ENCODE peak calls at places on chromosome 20, in six cellular contexts. W is tibial nerve, A is lower lobe of right lung, V is GM23248, U is sigmoid colon, X is neuronal stem cell. F is an unnamed sample.

GRCh38 chr20:46959081-46959692 is 64.5 kb downstream of the EYA2 start:
- DNase-seq in U (no peak), V (peak; percentile 95), A (no peak), X (no peak), W (no peak), F (no peak)

GRCh38 chr20:37901280-37901666 is 1.7 kb upstream of the VSTM2L start:
- DNase-seq in V (peak; percentile 48), X (no peak), W (no peak), U (no peak), A (no peak), F (no peak)

GRCh38 chr20:34861386-34862084 is 11.1 kb downstream of the GGT7 start:
- DNase-seq in V (no peak), U (no peak), W (no peak), A (peak; percentile 78), X (no peak), F (peak; percentile 74)

GRCh38 chr20:62474585-62475026 is 1.2 kb downstream of the GATA5 start:
- DNase-seq in W (no peak), X (no peak), U (no peak), V (no peak), A (no peak), F (no peak)

GRCh38 chr20:38231786-38232130 is 28.8 kb downstream of the KIAA1755 start:
- DNase-seq in A (no peak), U (peak; percentile 89), W (no peak), X (no peak), V (peak; percentile 64), F (no peak)

GRCh38 chr20:58017970-58018530 is 210.4 kb downstream of the ANKRD60 start:
- DNase-seq in X (no peak), U (no peak), A (no peak), V (no peak), W (no peak), F (no peak)

GRCh38 chr20:53149184-53149651 is 177.1 kb downstream of the TSHZ2 start:
- DNase-seq in W (no peak), V (no peak), U (no peak), A (no peak), X (no peak), F (no peak)

GRCh38 chr20:50153153-50153499 is 397 bp downstream of the PEDS1 start:
- DNase-seq in U (peak; percentile 82), W (no peak), A (no peak), X (no peak), V (peak; percentile 43), F (no peak)

GRCh38 chr20:62964700-62965099 is 12.2 kb downstream of the SLC17A9 start:
- DNase-seq in W (no peak), U (no peak), V (no peak), X (no peak), A (no peak), F (no peak)

GRCh38 chr20:54221996-54222890 is 14.4 kb downstream of the PFDN4 start:
- DNase-seq in A (no peak), X (no peak), V (peak; percentile 17), U (no peak), W (no peak), F (no peak)

GRCh38 chr20:31972481-31973386 is 4.8 kb downstream of the XKR7 start:
- DNase-seq in W (no peak), A (no peak), U (no peak), X (no peak), V (peak; percentile 21), F (no peak)

GRCh38 chr20:2508631-2509467 is at the start of gene ZNF343:
- DNase-seq in W (peak; percentile 56), U (peak; percentile 89), A (peak; percentile 85), V (peak; percentile 94), X (peak; percentile 76), F (peak; percentile 75)

GRCh38 chr20:53750827-53751393 is 157.3 kb upstream of the ZNF217 start:
- DNase-seq in V (peak; percentile 83), W (no peak), A (no peak), X (no peak), U (peak; percentile 73), F (no peak)

GRCh38 chr20:10306440-10307358 is 88.1 kb downstream of the SNAP25 start:
- DNase-seq in A (no peak), U (no peak), V (peak; percentile 73), X (no peak), W (no peak), F (no peak)

GRCh38 chr20:10312111-10312510 is 93.5 kb downstream of the SNAP25 start:
- DNase-seq in W (no peak), A (no peak), X (no peak), V (peak; percentile 42), U (no peak), F (no peak)

GRCh38 chr20:10307359-10307735 is 88.7 kb downstream of the SNAP25 start:
- DNase-seq in A (no peak), U (no peak), X (no peak), V (peak; percentile 19), W (no peak), F (no peak)

GRCh38 chr20:10308652-10309051 is 90.0 kb downstream of the SNAP25 start:
- DNase-seq in U (no peak), W (no peak), A (no peak), V (no peak), X (no peak), F (no peak)

DNA sequence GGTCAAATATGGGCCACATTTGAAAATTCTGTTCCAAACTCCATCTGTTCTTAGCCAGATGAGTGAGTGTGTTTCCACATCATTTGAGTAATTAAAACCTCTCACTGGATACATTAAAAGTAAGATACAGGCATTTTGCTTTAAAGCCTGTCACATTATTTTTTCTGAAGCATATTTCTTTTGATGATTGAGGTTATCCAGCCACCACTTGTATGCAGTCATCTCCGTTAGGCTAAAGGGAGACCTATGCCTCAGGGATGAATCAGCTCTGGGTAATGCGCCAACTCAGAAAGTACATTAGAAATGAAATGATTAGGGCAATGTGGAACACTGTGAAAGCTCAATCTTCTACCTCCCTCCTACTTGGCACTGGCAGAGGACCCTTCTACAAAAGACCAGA is 90.7 kb downstream of the SNAP25 start:
- DNase-seq in W (no peak), U (no peak), V (peak; percentile 89), A (no peak), X (no peak), F (no peak)
- H3K4me1 ChIP-seq in W (no peaks in the 10 kb centered on the region), U (no peaks in the 10 kb centered on the region), V (peaks cover 58% of the 10 kb centered on the region), A (no peaks in the 10 kb centered on the region), X (no peaks in the 10 kb centered on the region), F (no peaks in the 10 kb centered on the region)

DNA sequence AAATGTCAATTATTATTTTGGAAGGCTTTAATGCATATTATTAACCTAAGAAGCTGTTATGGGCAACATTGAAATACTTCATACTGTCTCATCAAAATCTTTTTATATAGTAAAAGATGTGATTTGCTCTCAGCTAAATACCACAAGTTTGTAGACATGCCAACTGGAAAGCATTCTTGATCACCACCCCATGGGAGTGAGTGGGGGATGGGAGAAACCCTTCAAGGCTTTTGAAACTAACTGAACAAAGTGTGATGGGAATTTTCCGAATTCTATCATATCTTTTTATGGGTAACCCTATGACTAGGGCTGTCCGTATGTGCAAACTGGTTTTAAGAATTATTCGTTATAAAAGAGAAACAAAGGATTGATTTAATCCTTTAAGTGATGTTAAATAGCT is 377.3 kb upstream of the JAG1 start:
- DNase-seq in A (no peak), U (no peak), W (no peak), V (no peak), X (no peak), F (no peak)
- H3K4me1 ChIP-seq in A (no peaks in the 10 kb centered on the region), U (no peaks in the 10 kb centered on the region), W (no peaks in the 10 kb centered on the region), V (no peaks in the 10 kb centered on the region), X (no peaks in the 10 kb centered on the region), F (no peaks in the 10 kb centered on the region)

GRCh38 chr20:16119909-16120308 is 453.3 kb downstream of the KIF16B start:
- DNase-seq in W (no peak), U (no peak), A (no peak), X (no peak), V (no peak), F (no peak)
- H3K4me1 ChIP-seq in W (no peaks in the 10 kb centered on the region), U (no peaks in the 10 kb centered on the region), A (no peaks in the 10 kb centered on the region), X (no peaks in the 10 kb centered on the region), V (no peaks in the 10 kb centered on the region), F (no peaks in the 10 kb centered on the region)

GRCh38 chr20:6530916-6531315 is 236.6 kb upstream of the BMP2 start:
- DNase-seq in V (no peak), A (no peak), W (no peak), X (no peak), U (no peak), F (no peak)

GRCh38 chr20:6533321-6533720 is 234.2 kb upstream of the BMP2 start:
- DNase-seq in X (no peak), A (no peak), U (no peak), V (peak; percentile 14), W (no peak), F (no peak)

GRCh38 chr20:6530254-6530653 is 237.2 kb upstream of the BMP2 start:
- DNase-seq in V (no peak), A (no peak), W (no peak), U (no peak), X (no peak), F (no peak)

GRCh38 chr20:6533828-6534388 is 233.6 kb upstream of the BMP2 start:
- DNase-seq in V (peak; percentile 73), A (no peak), W (no peak), X (no peak), U (no peak), F (no peak)
- H3K4me1 ChIP-seq in V (peaks cover 12% of the 10 kb centered on the region), A (peaks cover 7% of the 10 kb centered on the region), W (no peaks in the 10 kb centered on the region), X (no peaks in the 10 kb centered on the region), U (no peaks in the 10 kb centered on the region), F (no peaks in the 10 kb centered on the region)

GRCh38 chr20:36839150-36839549 is 36.8 kb upstream of the TLDC2 start:
- DNase-seq in V (no peak), X (no peak), A (no peak), W (no peak), U (peak; percentile 60), F (no peak)
- H3K4me1 ChIP-seq in V (peaks cover 18% of the 10 kb centered on the region), X (peaks cover 4% of the 10 kb centered on the region), A (peaks cover 53% of the 10 kb centered on the region), W (peaks cover 4% of the 10 kb centered on the region), U (no peaks in the 10 kb centered on the region), F (peaks cover 9% of the 10 kb centered on the region)

DNA sequence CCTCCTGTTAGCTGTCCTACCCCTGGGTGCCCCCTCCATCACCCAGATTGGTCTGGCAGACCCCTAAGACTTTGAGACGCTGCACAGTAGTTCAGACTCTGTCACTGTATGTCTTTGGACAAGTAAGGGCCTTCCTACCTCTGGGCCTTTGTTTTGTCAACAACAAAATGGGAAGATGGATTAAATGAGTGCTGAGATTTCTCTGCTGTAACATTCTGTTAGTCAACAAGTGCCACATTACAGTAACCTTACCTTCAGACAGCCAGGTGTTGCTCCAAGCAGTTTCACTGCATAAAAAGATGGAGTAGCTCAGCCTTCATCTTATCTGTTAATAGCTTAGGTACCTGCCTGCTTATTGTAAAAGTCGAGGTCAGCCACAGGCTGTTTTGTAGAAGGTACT is 16.0 kb downstream of the CHMP4B start:
- DNase-seq in V (no peak), W (no peak), X (no peak), A (no peak), U (no peak), F (no peak)
- H3K4me1 ChIP-seq in V (peaks cover 10% of the 10 kb centered on the region), W (no peaks in the 10 kb centered on the region), X (peaks cover 15% of the 10 kb centered on the region), A (peaks cover 71% of the 10 kb centered on the region), U (no peaks in the 10 kb centered on the region), F (peaks cover 94% of the 10 kb centered on the region)